ENCODE peak calls at places on chromosomes 4 and X, in ten cellular contexts. One of them, this sample, is unnamed.

GRCh38 chr4:74117024-74117534 is 18.1 kb upstream of the CXCL2 start:
- DNase-seq in RWPE2: no peak
- DNase-seq in OCI-LY7: no peak
- DNase-seq in heart left ventricle: peak
- DNase-seq in ovary: peak
- DNase-seq in GM23338: no peak
- DNase-seq in heart right ventricle: no peak
- DNase-seq in breast epithelium: peak
- DNase-seq in tibial nerve: no peak
- DNase-seq in sigmoid colon: peak
- DNase-seq in this sample: no peak

GRCh38 chr4:118141240-118141639 is 107.0 kb downstream of the NDST3 start:
- DNase-seq in ovary: no peak
- DNase-seq in tibial nerve: no peak
- DNase-seq in OCI-LY7: no peak
- DNase-seq in heart left ventricle: no peak
- DNase-seq in breast epithelium: no peak
- DNase-seq in GM23338: peak
- DNase-seq in RWPE2: no peak
- DNase-seq in sigmoid colon: no peak
- DNase-seq in heart right ventricle: no peak
- DNase-seq in this sample: no peak

GRCh38 chr4:61201562-61202099 is 1.5 kb downstream of the ADGRL3 start:
- DNase-seq in breast epithelium: no peak
- DNase-seq in GM23338: peak
- DNase-seq in ovary: peak
- DNase-seq in heart left ventricle: no peak
- DNase-seq in sigmoid colon: peak
- DNase-seq in tibial nerve: no peak
- DNase-seq in RWPE2: no peak
- DNase-seq in OCI-LY7: no peak
- DNase-seq in heart right ventricle: no peak
- DNase-seq in this sample: peak

GRCh38 chr4:140243345-140243753 is 89.4 kb upstream of the MAML3 start:
- DNase-seq in GM23338: no peak
- DNase-seq in tibial nerve: no peak
- DNase-seq in RWPE2: no peak
- DNase-seq in sigmoid colon: no peak
- DNase-seq in heart left ventricle: no peak
- DNase-seq in ovary: no peak
- DNase-seq in heart right ventricle: no peak
- DNase-seq in breast epithelium: peak
- DNase-seq in OCI-LY7: peak
- DNase-seq in this sample: peak

GRCh38 chrX:46029777-46030176 is 515.4 kb downstream of the ZNF674 start:
- DNase-seq in ovary: no peak
- DNase-seq in sigmoid colon: no peak
- DNase-seq in tibial nerve: no peak
- DNase-seq in heart left ventricle: no peak
- DNase-seq in heart right ventricle: no peak
- DNase-seq in OCI-LY7: no peak
- DNase-seq in GM23338: no peak
- DNase-seq in RWPE2: no peak
- DNase-seq in breast epithelium: no peak
- DNase-seq in this sample: no peak

GRCh38 chr4:99417125-99417524 is 18.0 kb downstream of the ADH7 start:
- DNase-seq in sigmoid colon: no peak
- DNase-seq in heart left ventricle: no peak
- DNase-seq in ovary: no peak
- DNase-seq in tibial nerve: no peak
- DNase-seq in breast epithelium: no peak
- DNase-seq in RWPE2: no peak
- DNase-seq in GM23338: no peak
- DNase-seq in heart right ventricle: no peak
- DNase-seq in OCI-LY7: no peak
- DNase-seq in this sample: no peak

GRCh38 chr4:3387943-3388348 is 53.8 kb upstream of the HGFAC start:
- DNase-seq in tibial nerve: peak
- DNase-seq in sigmoid colon: peak
- DNase-seq in GM23338: no peak
- DNase-seq in ovary: peak
- DNase-seq in RWPE2: peak
- DNase-seq in breast epithelium: peak
- DNase-seq in OCI-LY7: no peak
- DNase-seq in heart right ventricle: peak
- DNase-seq in heart left ventricle: peak
- DNase-seq in this sample: no peak

GRCh38 chr4:1776521-1777161 is 16.5 kb upstream of the FGFR3 start:
- DNase-seq in OCI-LY7: no peak
- DNase-seq in RWPE2: no peak
- DNase-seq in ovary: no peak
- DNase-seq in sigmoid colon: no peak
- DNase-seq in heart left ventricle: no peak
- DNase-seq in GM23338: no peak
- DNase-seq in heart right ventricle: no peak
- DNase-seq in breast epithelium: no peak
- DNase-seq in tibial nerve: no peak
- DNase-seq in this sample: no peak

GRCh38 chrX:33817266-33817665 is 314.8 kb downstream of the FAM47A start:
- DNase-seq in heart left ventricle: peak
- DNase-seq in RWPE2: no peak
- DNase-seq in tibial nerve: no peak
- DNase-seq in heart right ventricle: no peak
- DNase-seq in breast epithelium: no peak
- DNase-seq in OCI-LY7: no peak
- DNase-seq in sigmoid colon: no peak
- DNase-seq in GM23338: no peak
- DNase-seq in ovary: no peak
- DNase-seq in this sample: no peak

DNA sequence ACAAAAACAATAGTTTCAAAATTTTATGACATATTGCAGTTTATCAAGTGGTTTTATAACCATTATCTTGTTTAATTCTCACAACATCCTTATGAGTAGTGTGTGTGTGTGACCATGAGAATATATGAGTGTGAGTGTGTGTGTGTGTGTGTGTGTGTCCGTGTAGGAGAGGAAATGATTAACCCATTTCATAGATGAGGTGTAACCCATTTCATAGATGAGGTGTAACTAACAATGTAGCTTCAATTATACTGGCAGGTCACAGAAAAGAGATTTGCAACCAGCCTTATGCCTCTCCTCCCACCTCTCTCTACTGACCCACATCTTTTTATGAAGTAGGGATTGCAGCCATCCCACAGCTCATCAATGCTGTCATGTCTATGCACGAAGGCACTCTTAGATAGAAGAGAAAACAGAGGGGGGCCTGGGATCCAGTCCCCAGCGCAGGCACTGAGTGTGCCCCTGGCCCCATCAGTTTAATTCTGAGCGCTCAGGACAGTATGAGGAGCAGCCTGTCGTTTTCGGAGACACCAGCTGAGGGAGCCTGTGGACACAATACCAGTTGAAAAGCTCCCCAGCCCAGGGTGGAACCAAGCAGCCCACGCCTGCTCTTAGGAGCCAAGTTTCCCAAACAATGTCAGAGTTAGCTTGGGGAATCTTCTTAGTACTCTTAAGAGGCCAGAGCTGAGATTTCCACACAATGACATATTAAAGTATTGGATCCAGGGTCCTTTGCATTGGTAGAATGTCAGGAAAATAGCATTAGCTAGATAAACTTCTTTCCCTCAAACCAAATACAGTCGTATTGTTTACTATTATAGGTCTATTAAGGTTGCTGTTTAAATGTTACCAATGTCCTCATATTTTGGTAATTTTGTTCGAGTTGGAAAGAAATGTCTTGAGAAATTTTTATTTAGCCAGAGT is 88.6 kb downstream of the PALLD start:
- DNase-seq in RWPE2: peak
- DNase-seq in tibial nerve: peak
- DNase-seq in ovary: peak
- DNase-seq in heart right ventricle: peak
- DNase-seq in OCI-LY7: peak
- DNase-seq in sigmoid colon: peak
- DNase-seq in heart left ventricle: peak
- DNase-seq in breast epithelium: peak
- DNase-seq in GM23338: peak
- DNase-seq in this sample: peak
- TF ChIP-seq CTCF in RWPE2: peak
- TF ChIP-seq CTCF in tibial nerve: peak
- TF ChIP-seq CTCF in ovary: peak
- TF ChIP-seq CTCF in heart right ventricle: peak
- TF ChIP-seq CTCF in OCI-LY7: peak
- TF ChIP-seq CTCF in sigmoid colon: peak
- TF ChIP-seq CTCF in heart left ventricle: peak
- TF ChIP-seq CTCF in breast epithelium: peak
- TF ChIP-seq CTCF in GM23338: peak
- TF ChIP-seq CTCF in this sample: peak

DNA sequence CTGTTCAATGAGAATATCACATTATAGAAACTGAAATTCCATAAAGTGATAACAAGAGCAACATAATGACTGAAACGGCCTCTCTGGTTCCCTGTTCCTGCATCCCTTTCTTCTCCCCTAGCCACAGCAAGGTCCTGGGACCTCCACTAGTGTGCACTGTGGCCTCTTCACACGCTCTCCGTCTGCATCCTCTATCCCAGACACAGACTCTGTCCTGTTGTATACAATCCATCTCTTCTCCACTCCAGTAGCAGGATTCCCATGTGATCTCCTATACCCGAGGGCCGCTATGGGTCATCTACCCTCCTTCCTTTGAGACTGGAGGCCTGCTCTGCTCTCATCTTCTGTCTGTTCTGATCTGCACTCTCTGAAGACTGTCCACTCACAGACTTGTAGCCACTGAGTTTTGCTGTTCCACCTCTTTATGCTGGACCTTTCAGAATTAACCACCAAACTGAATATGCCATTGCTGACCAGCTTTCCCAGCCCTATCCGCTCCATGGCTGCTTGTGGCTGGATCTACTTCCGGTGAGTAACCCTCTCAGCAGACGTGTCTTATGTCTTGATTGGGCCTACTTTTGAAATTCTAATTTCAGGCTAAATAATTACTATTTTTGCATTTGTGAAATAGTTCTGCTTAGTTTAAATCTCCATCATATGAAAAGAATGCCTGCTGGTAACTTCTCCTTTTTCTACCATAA is 105.1 kb upstream of the NAP1L5 start:
- DNase-seq in heart left ventricle: no peak
- DNase-seq in heart right ventricle: no peak
- DNase-seq in RWPE2: no peak
- DNase-seq in GM23338: no peak
- DNase-seq in OCI-LY7: no peak
- DNase-seq in tibial nerve: no peak
- DNase-seq in ovary: no peak
- DNase-seq in breast epithelium: no peak
- DNase-seq in sigmoid colon: no peak
- DNase-seq in this sample: no peak
- H3K27ac ChIP-seq in heart left ventricle: peak
- H3K27ac ChIP-seq in heart right ventricle: no peak
- H3K27ac ChIP-seq in RWPE2: no peak
- H3K27ac ChIP-seq in GM23338: no peak
- H3K27ac ChIP-seq in OCI-LY7: no peak
- H3K27ac ChIP-seq in tibial nerve: peak
- H3K27ac ChIP-seq in ovary: no peak
- H3K27ac ChIP-seq in breast epithelium: peak
- H3K27ac ChIP-seq in sigmoid colon: peak
- H3K27ac ChIP-seq in this sample: no peak

GRCh38 chr4:70705146-70705855 is 16.5 kb upstream of the RUFY3 start:
- DNase-seq in RWPE2: peak
- DNase-seq in heart right ventricle: peak
- DNase-seq in tibial nerve: peak
- DNase-seq in GM23338: peak
- DNase-seq in sigmoid colon: peak
- DNase-seq in ovary: peak
- DNase-seq in OCI-LY7: peak
- DNase-seq in heart left ventricle: peak
- DNase-seq in breast epithelium: peak
- DNase-seq in this sample: peak

GRCh38 chr4:70703695-70704332 is 15.5 kb downstream of the UTP3 start:
- DNase-seq in heart right ventricle: no peak
- DNase-seq in breast epithelium: no peak
- DNase-seq in heart left ventricle: no peak
- DNase-seq in OCI-LY7: peak
- DNase-seq in RWPE2: no peak
- DNase-seq in sigmoid colon: no peak
- DNase-seq in GM23338: peak
- DNase-seq in tibial nerve: no peak
- DNase-seq in ovary: no peak
- DNase-seq in this sample: peak

GRCh38 chr4:70705856-70706461 is 15.8 kb upstream of the RUFY3 start:
- DNase-seq in RWPE2: no peak
- DNase-seq in GM23338: no peak
- DNase-seq in ovary: no peak
- DNase-seq in sigmoid colon: no peak
- DNase-seq in OCI-LY7: no peak
- DNase-seq in tibial nerve: no peak
- DNase-seq in heart right ventricle: no peak
- DNase-seq in breast epithelium: no peak
- DNase-seq in heart left ventricle: no peak
- DNase-seq in this sample: no peak

GRCh38 chr4:70704333-70705145 is 16.2 kb downstream of the UTP3 start:
- DNase-seq in RWPE2: peak
- DNase-seq in tibial nerve: peak
- DNase-seq in sigmoid colon: peak
- DNase-seq in OCI-LY7: peak
- DNase-seq in ovary: peak
- DNase-seq in breast epithelium: peak
- DNase-seq in heart right ventricle: peak
- DNase-seq in GM23338: peak
- DNase-seq in heart left ventricle: peak
- DNase-seq in this sample: peak

GRCh38 chr4:70706516-70706915 is 15.2 kb upstream of the RUFY3 start:
- DNase-seq in heart right ventricle: no peak
- DNase-seq in GM23338: no peak
- DNase-seq in RWPE2: no peak
- DNase-seq in breast epithelium: no peak
- DNase-seq in OCI-LY7: no peak
- DNase-seq in tibial nerve: no peak
- DNase-seq in ovary: no peak
- DNase-seq in heart left ventricle: no peak
- DNase-seq in sigmoid colon: no peak
- DNase-seq in this sample: no peak
- H3K4me3 ChIP-seq in heart right ventricle: peak
- H3K4me3 ChIP-seq in GM23338: peak
- H3K4me3 ChIP-seq in RWPE2: peak
- H3K4me3 ChIP-seq in breast epithelium: peak
- H3K4me3 ChIP-seq in OCI-LY7: peak
- H3K4me3 ChIP-seq in tibial nerve: no peak
- H3K4me3 ChIP-seq in ovary: peak
- H3K4me3 ChIP-seq in heart left ventricle: peak
- H3K4me3 ChIP-seq in sigmoid colon: peak
- H3K4me3 ChIP-seq in this sample: peak

DNA sequence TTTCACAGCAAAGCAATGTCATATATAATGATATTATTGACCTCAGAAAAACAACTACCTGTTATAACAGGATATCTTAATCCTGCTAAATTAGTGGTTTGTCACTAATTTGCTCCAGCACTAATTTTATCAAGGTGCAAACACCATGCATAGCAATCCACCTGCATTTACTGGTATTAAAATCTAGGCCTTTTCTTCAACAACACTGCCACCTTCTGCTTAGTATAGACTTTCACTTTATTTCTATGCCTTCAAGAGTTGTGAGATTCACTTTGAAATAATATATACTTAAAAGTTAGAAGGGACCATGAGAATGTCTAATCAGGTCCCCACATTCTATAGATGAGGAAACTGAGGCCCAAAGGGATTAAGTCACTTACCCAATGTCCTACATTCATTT is 82.1 kb upstream of the IQCM start:
- DNase-seq in RWPE2: no peak
- DNase-seq in heart left ventricle: no peak
- DNase-seq in sigmoid colon: no peak
- DNase-seq in ovary: no peak
- DNase-seq in OCI-LY7: peak
- DNase-seq in GM23338: peak
- DNase-seq in breast epithelium: no peak
- DNase-seq in heart right ventricle: no peak
- DNase-seq in tibial nerve: no peak
- DNase-seq in this sample: no peak
- TF ChIP-seq CTCF in RWPE2: peak
- TF ChIP-seq CTCF in heart left ventricle: peak
- TF ChIP-seq CTCF in sigmoid colon: no peak
- TF ChIP-seq CTCF in ovary: no peak
- TF ChIP-seq CTCF in OCI-LY7: peak
- TF ChIP-seq CTCF in GM23338: peak
- TF ChIP-seq CTCF in breast epithelium: no peak
- TF ChIP-seq CTCF in heart right ventricle: peak
- TF ChIP-seq CTCF in tibial nerve: peak
- TF ChIP-seq CTCF in this sample: no peak

This sample was measured in WERI-Rb-1.